ENCODE peak calls at places on chromosomes 11 and 22, in five cellular contexts. P is lung microvascular endothelial cell; W is body of pancreas; T is activated CD4-positive, CD25-positive, alpha-beta regulatory T cell; I is DMS153. C is an unnamed sample.

GRCh38 chr22:23242473-23243001 is 62.2 kb downstream of the BCR start:
- DNase-seq in P (peak; percentile 47), W (no peak), T (no peak), I (no peak), C (peak; percentile 85)

GRCh38 chr22:44622147-44622427 is 79.9 kb upstream of the PRR5 start:
- DNase-seq in P (no peak), W (no peak), T (no peak), I (peak; percentile 51), C (no peak)

GRCh38 chr22:47158457-47158856 is 396.0 kb downstream of the TBC1D22A start:
- DNase-seq in P (no peak), W (no peak), T (no peak), I (no peak), C (no peak)

GRCh38 chr22:39616781-39617180 is 46.2 kb downstream of the CACNA1I start:
- DNase-seq in P (no peak), W (no peak), T (no peak), I (no peak), C (no peak)

GRCh38 chr11:61267437-61267841 is 26.5 kb downstream of the PGA5 start:
- DNase-seq in P (no peak), W (peak; percentile 26), T (no peak), I (no peak), C (no peak)

GRCh38 chr22:42702675-42703074 is 18.0 kb downstream of the A4GALT start:
- DNase-seq in P (no peak), W (no peak), T (no peak), I (no peak), C (no peak)

GRCh38 chr11:75350743-75351540 is 519 bp downstream of the ARRB1 start:
- DNase-seq in P (peak; percentile 49), W (peak; percentile 61), T (no peak), I (no peak), C (peak; percentile 56)

GRCh38 chr22:41285441-41285819 is 557 bp downstream of the RANGAP1 start:
- DNase-seq in P (peak; percentile 88), W (peak; percentile 57), T (peak; percentile 77), I (peak; percentile 19), C (peak; percentile 44)

GRCh38 chr22:31394326-31394725 is 5.1 kb upstream of the DRG1 start:
- DNase-seq in P (no peak), W (no peak), T (no peak), I (no peak), C (no peak)

GRCh38 chr11:121059605-121060004 is 35.7 kb downstream of the TBCEL start:
- DNase-seq in P (no peak), W (no peak), T (no peak), I (no peak), C (no peak)

GRCh38 chr11:69948256-69949141 is 129.3 kb upstream of the FGF3 start:
- DNase-seq in P (peak; percentile 43), W (no peak), T (no peak), I (no peak), C (no peak)

GRCh38 chr22:48238018-48238915 is 1475.8 kb downstream of the TBC1D22A start:
- DNase-seq in P (no peak), W (no peak), T (no peak), I (no peak), C (no peak)